ENCODE peak calls at places on chromosome 20, in ten cellular contexts. W is heart left ventricle; V is heart right ventricle; O is cardiac muscle cell; F is CD4-positive, CD25-positive, alpha-beta regulatory T cell; R is ascending aorta; L is body of pancreas; N is astrocyte; I is GM23338; Q is small intestine. U is an unnamed sample. For H3K4me1, the result is how much of the 10 kb centered on the place peaks cover.

GRCh38 chr20:14481863-14482262 is 144.5 kb upstream of the FLRT3 start:
- DNase-seq in I (no peak), L (no peak), W (no peak), R (no peak), Q (no peak), V (no peak), N (peak), O (no peak), F (no peak), U (no peak)

GRCh38 chr20:60137657-60138245 is 179.5 kb downstream of the CDH26 start:
- DNase-seq in R (no peak), F (peak), L (no peak), V (no peak), N (no peak), Q (peak), I (peak), W (no peak), O (no peak), U (peak)

GRCh38 chr20:53917145-53918009 is 153.0 kb downstream of the BCAS1 start:
- DNase-seq in N (peak), L (peak), V (peak), R (peak), Q (no peak), F (no peak), O (no peak), I (no peak), W (peak), U (no peak)

GRCh38 chr20:38171301-38172010 is 6.4 kb upstream of the TGM2 start:
- DNase-seq in I (no peak), F (no peak), O (no peak), N (no peak), L (no peak), R (no peak), W (no peak), V (no peak), Q (no peak), U (no peak)

GRCh38 chr20:34249291-34249690 is 8.1 kb downstream of the ASIP start:
- DNase-seq in R (no peak), N (peak), I (no peak), V (no peak), Q (no peak), F (peak), L (peak), W (no peak), O (no peak), U (no peak)

GRCh38 chr20:63176448-63177133 is 39.3 kb downstream of the YTHDF1 start:
- DNase-seq in R (no peak), N (no peak), V (no peak), Q (no peak), L (no peak), O (no peak), F (no peak), I (peak), W (no peak), U (no peak)

GRCh38 chr20:24590193-24590982 is 121.0 kb downstream of the SYNDIG1 start:
- DNase-seq in O (no peak), V (no peak), L (no peak), I (no peak), W (no peak), F (no peak), N (no peak), R (no peak), Q (no peak), U (no peak)

GRCh38 chr20:46056970-46057855 is 28.2 kb downstream of the SLC12A5 start:
- DNase-seq in L (no peak), I (peak), R (no peak), V (peak), Q (no peak), O (peak), N (peak), F (no peak), W (peak), U (peak)

GRCh38 chr20:64139200-64140081 is 24.8 kb upstream of the MYT1 start:
- DNase-seq in N (no peak), O (no peak), V (no peak), R (peak), L (no peak), W (peak), Q (no peak), I (no peak), F (no peak), U (no peak)

GRCh38 chr20:37239026-37239451 is 22.6 kb downstream of the GHRH start:
- DNase-seq in N (peak), W (no peak), I (no peak), Q (peak), F (no peak), L (peak), V (no peak), O (no peak), R (peak), U (no peak)

GRCh38 chr20:9204979-9205378 is 136.1 kb downstream of the PLCB4 start:
- DNase-seq in Q (no peak), N (no peak), F (no peak), L (no peak), R (no peak), I (no peak), O (no peak), W (no peak), V (no peak), U (peak)

GRCh38 chr20:57874141-57874540 is 164.3 kb upstream of the PMEPA1 start:
- DNase-seq in R (peak), I (no peak), Q (no peak), F (no peak), W (no peak), N (no peak), L (no peak), V (no peak), O (no peak), U (peak)

GRCh38 chr20:4082406-4083102 is 67.2 kb upstream of the RNF24 start:
- DNase-seq in W (peak), V (peak), N (peak), F (peak), I (peak), O (peak), R (peak), Q (no peak), L (peak), U (no peak)

GRCh38 chr20:37526238-37526838 is 1.3 kb downstream of the BLCAP start:
- DNase-seq in F (peak), R (peak), N (peak), I (peak), L (peak), W (no peak), Q (peak), V (no peak), O (peak), U (no peak)

GRCh38 chr20:5172167-5172586 is 45.4 kb downstream of the CDS2 start:
- DNase-seq in V (no peak), Q (no peak), F (no peak), L (no peak), I (no peak), W (no peak), O (no peak), N (no peak), R (no peak), U (no peak)

GRCh38 chr20:47792021-47792618 is 6.8 kb upstream of the SULF2 start:
- DNase-seq in W (peak), I (no peak), F (no peak), V (peak), N (peak), Q (no peak), O (no peak), L (peak), R (peak), U (peak)

GRCh38 chr20:24894488-24894887 is 54.6 kb upstream of the CST7 start:
- DNase-seq in V (no peak), R (no peak), N (no peak), Q (no peak), F (no peak), L (no peak), W (no peak), O (no peak), I (no peak), U (peak)

GRCh38 chr20:23629017-23629541 is 8.7 kb downstream of the CST3 start:
- DNase-seq in R (peak), N (peak), V (no peak), I (no peak), L (no peak), F (no peak), O (no peak), Q (peak), W (peak), U (peak)

GRCh38 chr20:35598899-35599775 is 16.5 kb upstream of the SPAG4 start:
- DNase-seq in V (no peak), O (no peak), F (no peak), L (peak), Q (peak), I (no peak), W (no peak), R (no peak), N (no peak), U (no peak)

GRCh38 chr20:16368645-16369292 is 204.5 kb downstream of the KIF16B start:
- DNase-seq in L (no peak), Q (peak), V (no peak), O (no peak), W (no peak), F (no peak), R (no peak), I (peak), N (peak), U (peak)

GRCh38 chr20:54292186-54292585 is 84.3 kb downstream of the PFDN4 start:
- DNase-seq in V (no peak), N (peak), Q (no peak), O (no peak), W (no peak), I (no peak), F (no peak), R (no peak), L (no peak), U (no peak)

GRCh38 chr20:24991897-24992419 is 593 bp downstream of the APMAP start:
- DNase-seq in I (peak), F (peak), V (peak), R (peak), W (peak), N (no peak), O (peak), L (peak), Q (peak), U (no peak)

GRCh38 chr20:11091496-11091895 is 417.7 kb upstream of the JAG1 start:
- DNase-seq in I (no peak), F (no peak), W (no peak), V (no peak), R (no peak), Q (no peak), L (no peak), N (peak), O (no peak), U (no peak)

GRCh38 chr20:45752747-45753146 is 30.6 kb downstream of the SPINT4 start:
- DNase-seq in R (no peak), N (peak), F (peak), I (no peak), W (no peak), O (no peak), Q (no peak), V (no peak), L (no peak), U (no peak)

GRCh38 chr20:44406572-44407100 is 51.1 kb downstream of the HNF4A start:
- DNase-seq in V (no peak), R (no peak), Q (peak), O (no peak), W (no peak), L (no peak), I (no peak), N (no peak), F (no peak), U (no peak)
- H3K4me1 ChIP-seq in V (under half), R (under half), Q (under half), O (under half), W (under half), L (under half), I (under half), N (under half), F (under half), U (under half)

DNA sequence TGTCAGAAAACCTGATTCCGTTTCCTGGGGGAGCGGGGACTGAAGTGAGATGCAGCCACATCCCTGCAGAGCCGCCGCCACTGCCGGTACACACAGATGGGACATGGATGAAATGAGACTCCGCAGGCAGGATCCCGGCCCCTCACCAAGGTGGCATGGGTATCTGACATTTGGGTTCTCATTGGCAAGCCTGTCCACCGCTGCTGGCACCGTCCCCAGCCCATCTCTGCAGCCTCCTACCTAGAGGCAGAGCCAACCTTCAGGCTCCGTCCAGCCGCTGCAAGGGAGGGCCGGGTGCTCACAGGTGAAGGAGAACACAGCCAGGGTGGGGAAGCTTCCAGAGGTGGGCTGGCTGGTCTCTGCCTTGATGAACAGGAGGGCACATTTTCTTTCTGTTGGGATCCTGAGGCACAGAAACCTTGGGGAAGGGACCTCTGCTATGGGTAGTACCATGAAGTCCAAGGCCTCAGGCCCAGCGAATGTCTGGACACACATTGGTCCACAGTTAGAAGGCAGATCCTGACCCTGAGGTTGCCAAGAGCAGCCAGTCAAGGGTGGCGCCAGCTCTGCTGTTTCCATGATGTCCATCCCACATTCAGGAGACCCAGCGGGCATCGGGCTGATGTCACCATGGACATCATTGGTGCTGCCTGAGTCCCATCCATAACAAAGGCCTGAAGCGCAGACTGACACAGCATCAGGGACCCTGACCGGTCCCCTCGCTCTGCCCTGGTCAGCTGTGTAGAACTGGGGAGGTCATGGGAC is 177.4 kb downstream of the TAF4 start:
- DNase-seq in O (no peak), F (no peak), L (no peak), Q (no peak), V (peak), N (no peak), W (no peak), I (no peak), R (no peak), U (no peak)
- H3K4me1 ChIP-seq in O (under half), F (under half), L (under half), Q (under half), V (under half), N (under half), W (under half), I (under half), R (under half), U (under half)

GRCh38 chr20:49183444-49183843 is 4.7 kb downstream of the STAU1 start:
- DNase-seq in V (no peak), R (peak), N (no peak), O (no peak), L (no peak), F (no peak), I (no peak), Q (peak), W (no peak), U (no peak)
- H3K4me1 ChIP-seq in V (under half), R (under half), N (under half), O (under half), L (half or more), F (half or more), I (under half), Q (under half), W (under half), U (half or more)

DNA sequence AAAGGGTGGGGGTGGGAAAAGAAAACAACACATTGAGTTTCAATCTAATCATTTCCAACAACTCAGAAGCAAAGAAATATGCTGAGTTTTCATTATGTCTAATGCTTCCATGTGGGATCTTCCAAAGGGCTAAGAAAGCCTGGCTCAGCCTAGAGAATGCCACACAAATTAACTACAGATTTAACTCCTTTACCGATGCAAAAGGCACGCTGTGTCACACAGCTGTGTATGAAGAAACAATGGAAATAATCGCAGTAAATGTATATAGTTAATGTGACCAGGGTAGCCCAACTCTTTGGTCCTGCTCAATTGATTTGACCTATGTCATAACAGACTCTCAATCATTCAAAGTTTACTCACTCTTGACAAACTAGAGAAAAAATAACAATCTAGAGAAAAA is 17.8 kb downstream of the B4GALT5 start:
- DNase-seq in F (no peak), N (no peak), I (no peak), O (no peak), L (no peak), W (no peak), V (no peak), R (no peak), Q (no peak), U (no peak)
- H3K4me1 ChIP-seq in F (under half), N (under half), I (half or more), O (under half), L (half or more), W (under half), V (under half), R (under half), Q (under half), U (half or more)

DNA sequence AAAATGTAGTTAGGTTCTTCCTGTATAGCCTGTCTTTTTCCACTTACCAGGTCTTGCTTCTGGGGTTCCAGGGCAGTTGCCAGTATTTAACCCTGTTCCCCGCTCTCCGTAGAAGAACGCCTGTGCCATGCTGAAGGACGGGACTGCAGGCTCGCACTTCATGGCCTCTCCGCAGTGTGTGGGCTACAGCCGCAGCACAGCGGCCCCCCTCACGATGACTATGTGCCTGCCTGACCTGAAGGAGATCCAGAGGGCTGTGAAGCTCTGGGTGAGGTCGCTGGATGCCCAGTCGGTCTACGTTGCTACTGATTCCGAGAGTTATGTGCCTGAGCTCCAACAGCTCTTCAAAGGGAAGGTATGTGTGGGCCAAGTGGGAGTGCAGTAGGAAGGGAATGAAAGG is 23.0 kb downstream of the POFUT1 start:
- DNase-seq in Q (no peak), V (no peak), W (no peak), R (no peak), O (no peak), L (no peak), F (no peak), I (no peak), N (no peak), U (no peak)
- H3K4me1 ChIP-seq in Q (under half), V (under half), W (under half), R (under half), O (under half), L (under half), F (under half), I (under half), N (under half), U (under half)

U was measured in esophagus muscularis mucosa.